ENCODE peak calls at places on chromosome 5, in ten cellular contexts. R, X, G, M, S, O, N, Y, V and E are unnamed samples. For H3K36me3, the result is how much of the 10 kb centered on the place peaks cover.

GRCh38 chr5:179418972-179419371 is 73.7 kb upstream of the ADAMTS2 start:
- DNase-seq in O (peak), X (no peak), V (no peak), M (no peak), G (no peak), R (no peak), S (no peak), N (no peak), Y (no peak), E (no peak)

GRCh38 chr5:181186902-181187499 is 18.0 kb downstream of the TRIM7 start:
- DNase-seq in Y (no peak), V (no peak), O (no peak), G (no peak), X (no peak), R (no peak), N (peak), S (peak), M (no peak), E (no peak)

GRCh38 chr5:125154321-125154811 is 407.9 kb upstream of the ZNF608 start:
- DNase-seq in Y (no peak), V (no peak), O (peak), G (no peak), R (no peak), S (no peak), N (no peak), X (no peak), M (no peak), E (no peak)

GRCh38 chr5:6730407-6730806 is 17.2 kb downstream of the TENT4A start:
- DNase-seq in O (no peak), M (no peak), G (no peak), X (no peak), S (no peak), V (no peak), Y (no peak), N (no peak), R (no peak), E (no peak)

GRCh38 chr5:6322163-6322713 is 56.1 kb downstream of the MED10 start:
- DNase-seq in M (no peak), O (no peak), G (peak), S (no peak), N (no peak), R (no peak), V (no peak), Y (no peak), X (no peak), E (no peak)

GRCh38 chr5:60943624-60944023 is 1.2 kb downstream of the ERCC8 start:
- DNase-seq in X (no peak), R (no peak), G (no peak), M (no peak), S (no peak), Y (no peak), N (no peak), O (no peak), V (no peak), E (no peak)

GRCh38 chr5:175734501-175734900 is 76.6 kb downstream of the HRH2 start:
- DNase-seq in Y (no peak), G (no peak), V (no peak), N (peak), M (no peak), X (no peak), O (no peak), R (no peak), S (no peak), E (no peak)

GRCh38 chr5:107532182-107532878 is 138.4 kb downstream of the EFNA5 start:
- DNase-seq in V (no peak), S (no peak), Y (no peak), G (no peak), R (no peak), X (no peak), N (no peak), O (no peak), M (no peak), E (no peak)

GRCh38 chr5:125316913-125317545 is 570.6 kb upstream of the ZNF608 start:
- DNase-seq in Y (no peak), G (no peak), N (no peak), O (no peak), V (peak), X (no peak), R (peak), S (no peak), M (no peak), E (no peak)

GRCh38 chr5:98308231-98308630 is 465.2 kb upstream of the RGMB start:
- DNase-seq in Y (no peak), O (no peak), S (no peak), V (no peak), M (no peak), R (no peak), G (no peak), N (no peak), X (no peak), E (no peak)

GRCh38 chr5:99285606-99286005 is 356.8 kb upstream of the CHD1 start:
- DNase-seq in V (no peak), Y (no peak), N (no peak), M (no peak), R (peak), X (peak), S (no peak), O (no peak), G (no peak), E (no peak)

GRCh38 chr5:95822408-95823240 is at the start of gene GLRX:
- DNase-seq in X (peak), N (peak), S (peak), R (peak), G (peak), O (peak), Y (peak), M (peak), V (peak), E (peak)

GRCh38 chr5:73303139-73304079 is 130.4 kb downstream of the TMEM174 start:
- DNase-seq in V (peak), O (no peak), X (no peak), G (no peak), R (peak), Y (no peak), N (no peak), M (no peak), S (peak), E (no peak)

GRCh38 chr5:96478983-96479382 is 45.9 kb upstream of the PCSK1 start:
- DNase-seq in S (no peak), M (no peak), Y (no peak), O (no peak), N (no peak), X (no peak), R (no peak), V (no peak), G (no peak), E (no peak)

GRCh38 chr5:141945511-141946024 is 12.4 kb downstream of the PCDH12 start:
- DNase-seq in R (peak), N (peak), X (no peak), S (peak), V (no peak), M (no peak), O (no peak), Y (no peak), G (no peak), E (no peak)

GRCh38 chr5:139638090-139638735 is 9.9 kb upstream of the CXXC5 start:
- DNase-seq in S (peak), M (peak), O (peak), V (peak), G (peak), Y (peak), R (peak), N (peak), X (peak), E (no peak)

GRCh38 chr5:135898651-135899050 is 3.0 kb upstream of the IL9 start:
- DNase-seq in R (no peak), S (no peak), Y (no peak), N (no peak), O (no peak), V (no peak), X (no peak), G (no peak), M (no peak), E (no peak)

GRCh38 chr5:151183451-151184245 is 26.1 kb upstream of the ANXA6 start:
- DNase-seq in O (no peak), M (no peak), N (no peak), X (no peak), G (peak), R (no peak), S (no peak), V (peak), Y (no peak), E (no peak)

GRCh38 chr5:151182501-151182900 is 24.9 kb upstream of the ANXA6 start:
- DNase-seq in Y (no peak), X (no peak), R (no peak), O (no peak), S (no peak), M (no peak), G (peak), V (no peak), N (no peak), E (no peak)

GRCh38 chr5:151182976-151183375 is 25.4 kb upstream of the ANXA6 start:
- DNase-seq in S (no peak), Y (no peak), R (no peak), V (no peak), N (no peak), G (peak), M (no peak), O (no peak), X (no peak), E (no peak)

GRCh38 chr5:151186052-151186451 is 28.5 kb upstream of the ANXA6 start:
- DNase-seq in Y (no peak), N (no peak), V (no peak), M (no peak), S (peak), G (no peak), X (no peak), O (no peak), R (no peak), E (no peak)

DNA sequence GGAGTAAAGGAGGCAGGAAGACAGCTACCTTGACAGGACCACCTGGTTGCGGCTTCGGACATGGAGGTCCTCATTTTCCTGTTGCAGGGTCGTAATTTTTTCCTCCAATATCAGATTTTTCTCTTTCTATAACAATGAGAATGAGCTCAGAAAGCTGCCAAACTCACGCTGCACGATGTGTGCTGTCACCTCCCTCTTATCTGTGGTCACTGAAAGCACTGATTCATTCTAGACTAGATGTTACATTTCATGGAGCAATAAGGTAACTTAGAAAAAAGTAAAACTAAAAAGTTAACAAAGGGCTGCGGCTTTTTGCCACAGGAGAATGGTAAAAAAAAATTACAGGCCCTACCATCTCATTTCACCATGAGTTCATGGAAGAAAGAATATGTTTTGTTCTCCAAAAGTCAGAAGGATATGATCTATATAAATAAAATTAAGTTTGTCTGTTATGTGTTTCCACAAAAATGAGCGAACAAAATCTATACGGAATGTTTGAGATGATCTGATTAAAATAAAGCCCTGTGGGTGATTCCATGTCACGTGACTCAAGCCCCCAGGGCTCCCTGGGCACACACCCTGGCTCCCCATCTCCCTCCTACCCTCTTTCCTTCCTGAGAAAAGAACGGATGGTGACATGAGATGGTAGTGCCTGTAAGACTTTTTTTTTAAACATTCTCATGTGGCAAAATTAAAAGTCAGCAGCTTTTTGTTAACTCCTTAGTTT is 26.9 kb upstream of the ANXA6 start:
- DNase-seq in O (no peak), X (no peak), V (no peak), R (no peak), G (no peak), M (no peak), N (no peak), Y (no peak), S (no peak), E (no peak)
- H3K27ac ChIP-seq in O (no peak), X (no peak), V (no peak), R (no peak), G (no peak), M (no peak), N (no peak), Y (no peak), S (no peak), E (no peak)

GRCh38 chr5:154820383-154820782 is 30.0 kb downstream of the FAXDC2 start:
- DNase-seq in Y (no peak), N (no peak), S (no peak), R (no peak), M (no peak), V (no peak), G (no peak), X (no peak), O (no peak), E (no peak)

GRCh38 chr5:154816891-154817492 is 33.4 kb downstream of the FAXDC2 start:
- DNase-seq in Y (no peak), V (no peak), S (no peak), N (no peak), X (no peak), G (no peak), O (no peak), M (no peak), R (no peak), E (no peak)

GRCh38 chr5:154818459-154819116 is 31.8 kb downstream of the FAXDC2 start:
- DNase-seq in M (no peak), O (no peak), Y (no peak), S (no peak), G (no peak), V (no peak), R (no peak), X (no peak), N (no peak), E (no peak)

GRCh38 chr5:154817815-154818214 is 32.6 kb downstream of the FAXDC2 start:
- DNase-seq in S (no peak), M (no peak), X (no peak), O (no peak), V (no peak), Y (no peak), G (no peak), R (no peak), N (no peak), E (no peak)

GRCh38 chr5:154819546-154819945 is 30.9 kb downstream of the FAXDC2 start:
- DNase-seq in O (no peak), G (no peak), X (no peak), S (no peak), N (no peak), M (no peak), R (no peak), Y (no peak), V (no peak), E (no peak)
- H3K36me3 ChIP-seq in O (half or more), G (half or more), X (under half), S (under half), N (under half), M (half or more), R (under half), Y (under half), V (under half), E (under half)

GRCh38 chr5:150409638-150410523 is 2.8 kb downstream of the CD74 start:
- DNase-seq in G (peak), R (peak), N (peak), V (peak), O (peak), Y (peak), M (peak), X (peak), S (peak), E (peak)
- H3K27ac ChIP-seq in G (peak), R (no peak), N (peak), V (no peak), O (peak), Y (peak), M (peak), X (peak), S (peak), E (peak)

DNA sequence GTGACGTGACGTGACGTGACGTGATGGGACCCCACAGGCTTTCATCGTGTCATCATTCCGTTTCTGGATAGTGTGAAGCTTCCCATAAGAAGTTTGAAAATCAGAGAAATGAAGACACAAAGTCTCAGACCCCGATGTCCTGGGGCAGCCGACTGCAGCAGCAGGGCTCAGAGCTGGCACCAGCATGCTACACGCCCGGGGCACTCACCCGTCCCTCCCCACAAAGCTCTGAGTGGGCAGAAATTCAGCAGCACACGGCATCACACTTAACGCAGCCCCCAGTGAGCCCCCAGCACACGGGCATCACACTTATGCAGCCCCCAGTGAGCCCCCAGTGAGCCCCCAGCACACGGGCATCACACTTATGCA is 42.2 kb downstream of the SLC12A7 start:
- DNase-seq in M (no peak), N (no peak), Y (no peak), G (no peak), O (peak), V (no peak), R (no peak), X (no peak), S (no peak), E (no peak)
- H3K36me3 ChIP-seq in M (half or more), N (under half), Y (under half), G (under half), O (under half), V (under half), R (under half), X (under half), S (under half), E (under half)

GRCh38 chr5:146643805-146644204 is 127.8 kb upstream of the GPR151 start:
- DNase-seq in G (no peak), M (no peak), Y (no peak), V (no peak), X (no peak), N (no peak), R (no peak), O (no peak), S (no peak), E (no peak)

GRCh38 chr5:146642410-146642809 is 126.4 kb upstream of the GPR151 start:
- DNase-seq in Y (no peak), V (no peak), O (no peak), M (no peak), R (no peak), X (no peak), N (no peak), S (no peak), G (no peak), E (no peak)

GRCh38 chr5:146645382-146645781 is 129.4 kb upstream of the GPR151 start:
- DNase-seq in R (peak), M (no peak), G (no peak), S (peak), X (no peak), O (no peak), N (no peak), V (no peak), Y (no peak), E (no peak)

GRCh38 chr5:146646441-146646840 is 130.5 kb upstream of the GPR151 start:
- DNase-seq in V (no peak), N (no peak), G (no peak), S (peak), R (peak), Y (no peak), X (no peak), O (no peak), M (no peak), E (no peak)

DNA sequence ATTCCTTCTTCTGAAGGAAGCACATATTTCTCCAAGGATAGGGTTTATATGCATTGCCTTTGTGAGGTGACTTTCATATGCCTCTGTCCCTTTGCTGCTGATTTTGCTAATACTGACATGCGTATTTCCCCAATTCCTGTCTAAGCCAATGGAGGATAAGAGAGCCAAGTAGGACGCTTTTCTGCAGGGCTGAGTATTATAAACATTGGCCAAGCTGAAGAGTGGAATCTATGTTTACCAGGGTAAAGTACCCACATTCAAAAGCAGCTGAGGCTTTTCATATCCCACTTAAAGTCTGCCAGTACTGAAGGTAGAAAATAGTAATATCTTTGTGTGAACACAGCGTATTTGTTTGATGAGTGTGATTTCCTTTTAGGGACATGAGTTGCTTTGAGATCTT is 128.8 kb upstream of the GPR151 start:
- DNase-seq in G (no peak), O (no peak), M (no peak), V (no peak), X (no peak), N (no peak), S (no peak), R (no peak), Y (no peak), E (no peak)
- H3K27ac ChIP-seq in G (no peak), O (no peak), M (no peak), V (no peak), X (no peak), N (no peak), S (no peak), R (no peak), Y (no peak), E (no peak)